ENCODE peak calls at places on chromosomes 12 and 14, in six cellular contexts. One of them, this sample, is unnamed.

GRCh38 chr12:98238513-98238912 is 276.9 kb upstream of the TMPO start:
- DNase-seq in ovary: no peak
- DNase-seq in body of pancreas: no peak
- DNase-seq in A549: no peak
- DNase-seq in stomach: no peak
- DNase-seq in breast epithelium: no peak
- DNase-seq in this sample: no peak

GRCh38 chr14:103718572-103718971 is 3.0 kb downstream of the ZFYVE21 start:
- DNase-seq in ovary: no peak
- DNase-seq in body of pancreas: no peak
- DNase-seq in A549: no peak
- DNase-seq in stomach: no peak
- DNase-seq in breast epithelium: no peak
- DNase-seq in this sample: no peak

GRCh38 chr12:72995616-72996015 is 723.4 kb downstream of the TRHDE start:
- DNase-seq in ovary: no peak
- DNase-seq in body of pancreas: no peak
- DNase-seq in A549: no peak
- DNase-seq in stomach: no peak
- DNase-seq in breast epithelium: no peak
- DNase-seq in this sample: no peak

GRCh38 chr12:116551952-116552749 is 7.0 kb upstream of the MAP1LC3B2 start:
- DNase-seq in ovary: no peak
- DNase-seq in body of pancreas: no peak
- DNase-seq in A549: no peak
- DNase-seq in stomach: no peak
- DNase-seq in breast epithelium: no peak
- DNase-seq in this sample: no peak

GRCh38 chr12:67986632-67987031 is 2.6 kb upstream of the IFNG-AS1 start:
- DNase-seq in ovary: no peak
- DNase-seq in body of pancreas: no peak
- DNase-seq in A549: no peak
- DNase-seq in stomach: no peak
- DNase-seq in breast epithelium: no peak
- DNase-seq in this sample: no peak

GRCh38 chr12:117100251-117100650 is 1.0 kb upstream of the TESC start:
- DNase-seq in ovary: no peak
- DNase-seq in body of pancreas: no peak
- DNase-seq in A549: peak
- DNase-seq in stomach: no peak
- DNase-seq in breast epithelium: no peak
- DNase-seq in this sample: no peak

GRCh38 chr12:1056390-1056789 is 65.4 kb downstream of the ERC1 start:
- DNase-seq in ovary: no peak
- DNase-seq in body of pancreas: no peak
- DNase-seq in A549: no peak
- DNase-seq in stomach: no peak
- DNase-seq in breast epithelium: no peak
- DNase-seq in this sample: no peak

GRCh38 chr14:88590173-88590572 is 27.3 kb downstream of the ZC3H14 start:
- DNase-seq in ovary: no peak
- DNase-seq in body of pancreas: no peak
- DNase-seq in A549: peak
- DNase-seq in stomach: no peak
- DNase-seq in breast epithelium: no peak
- DNase-seq in this sample: no peak

GRCh38 chr14:100721568-100721967 is 5.1 kb upstream of the DLK1 start:
- DNase-seq in ovary: no peak
- DNase-seq in body of pancreas: no peak
- DNase-seq in A549: no peak
- DNase-seq in stomach: no peak
- DNase-seq in breast epithelium: no peak
- DNase-seq in this sample: no peak

GRCh38 chr12:29191267-29191889 is 42.3 kb downstream of the FAR2 start:
- DNase-seq in ovary: no peak
- DNase-seq in body of pancreas: no peak
- DNase-seq in A549: no peak
- DNase-seq in stomach: no peak
- DNase-seq in breast epithelium: no peak
- DNase-seq in this sample: no peak

GRCh38 chr12:59005195-59005961 is 85.1 kb upstream of the LRIG3 start:
- DNase-seq in ovary: no peak
- DNase-seq in body of pancreas: no peak
- DNase-seq in A549: no peak
- DNase-seq in stomach: no peak
- DNase-seq in breast epithelium: no peak
- DNase-seq in this sample: no peak

GRCh38 chr14:75906680-75907280 is 75.0 kb downstream of the TGFB3 start:
- DNase-seq in ovary: peak
- DNase-seq in body of pancreas: peak
- DNase-seq in A549: peak
- DNase-seq in stomach: peak
- DNase-seq in breast epithelium: no peak
- DNase-seq in this sample: no peak

GRCh38 chr12:52029686-52030085 is 21.6 kb upstream of the NR4A1 start:
- DNase-seq in ovary: no peak
- DNase-seq in body of pancreas: no peak
- DNase-seq in A549: peak
- DNase-seq in stomach: peak
- DNase-seq in breast epithelium: no peak
- DNase-seq in this sample: no peak

GRCh38 chr14:76328457-76329137 is 47.3 kb upstream of the ESRRB start:
- DNase-seq in ovary: no peak
- DNase-seq in body of pancreas: no peak
- DNase-seq in A549: no peak
- DNase-seq in stomach: no peak
- DNase-seq in breast epithelium: no peak
- DNase-seq in this sample: no peak

GRCh38 chr12:47270782-47271664 is 191.3 kb upstream of the AMIGO2 start:
- DNase-seq in ovary: no peak
- DNase-seq in body of pancreas: no peak
- DNase-seq in A549: peak
- DNase-seq in stomach: no peak
- DNase-seq in breast epithelium: no peak
- DNase-seq in this sample: no peak

GRCh38 chr12:26273811-26274210 is 78.4 kb downstream of the SSPN start:
- DNase-seq in ovary: peak
- DNase-seq in body of pancreas: no peak
- DNase-seq in A549: no peak
- DNase-seq in stomach: no peak
- DNase-seq in breast epithelium: no peak
- DNase-seq in this sample: no peak

GRCh38 chr14:47660158-47660557 is 15.2 kb downstream of the MDGA2 start:
- DNase-seq in ovary: no peak
- DNase-seq in body of pancreas: no peak
- DNase-seq in A549: no peak
- DNase-seq in stomach: no peak
- DNase-seq in breast epithelium: no peak
- DNase-seq in this sample: no peak

GRCh38 chr12:2624543-2625266 is 170.1 kb upstream of the FKBP4 start:
- DNase-seq in ovary: no peak
- DNase-seq in body of pancreas: no peak
- DNase-seq in A549: no peak
- DNase-seq in stomach: no peak
- DNase-seq in breast epithelium: peak
- DNase-seq in this sample: no peak

GRCh38 chr12:1838994-1839365 is 18.6 kb downstream of the LRTM2 start:
- DNase-seq in ovary: no peak
- DNase-seq in body of pancreas: no peak
- DNase-seq in A549: no peak
- DNase-seq in stomach: no peak
- DNase-seq in breast epithelium: no peak
- DNase-seq in this sample: peak

GRCh38 chr12:127293507-127294310 is 973.3 kb upstream of the TMEM132C start:
- DNase-seq in ovary: no peak
- DNase-seq in body of pancreas: peak
- DNase-seq in A549: peak
- DNase-seq in stomach: peak
- DNase-seq in breast epithelium: no peak
- DNase-seq in this sample: no peak

GRCh38 chr14:99575043-99576023 is 28.7 kb downstream of the CCDC85C start:
- DNase-seq in ovary: no peak
- DNase-seq in body of pancreas: peak
- DNase-seq in A549: peak
- DNase-seq in stomach: peak
- DNase-seq in breast epithelium: peak
- DNase-seq in this sample: no peak

GRCh38 chr12:2749580-2749979 is 45.2 kb upstream of the FKBP4 start:
- DNase-seq in ovary: no peak
- DNase-seq in body of pancreas: no peak
- DNase-seq in A549: no peak
- DNase-seq in stomach: no peak
- DNase-seq in breast epithelium: no peak
- DNase-seq in this sample: no peak

GRCh38 chr12:85016423-85016822 is 19.7 kb downstream of the TSPAN19 start:
- DNase-seq in ovary: no peak
- DNase-seq in body of pancreas: no peak
- DNase-seq in A549: peak
- DNase-seq in stomach: no peak
- DNase-seq in breast epithelium: no peak
- DNase-seq in this sample: no peak

DNA sequence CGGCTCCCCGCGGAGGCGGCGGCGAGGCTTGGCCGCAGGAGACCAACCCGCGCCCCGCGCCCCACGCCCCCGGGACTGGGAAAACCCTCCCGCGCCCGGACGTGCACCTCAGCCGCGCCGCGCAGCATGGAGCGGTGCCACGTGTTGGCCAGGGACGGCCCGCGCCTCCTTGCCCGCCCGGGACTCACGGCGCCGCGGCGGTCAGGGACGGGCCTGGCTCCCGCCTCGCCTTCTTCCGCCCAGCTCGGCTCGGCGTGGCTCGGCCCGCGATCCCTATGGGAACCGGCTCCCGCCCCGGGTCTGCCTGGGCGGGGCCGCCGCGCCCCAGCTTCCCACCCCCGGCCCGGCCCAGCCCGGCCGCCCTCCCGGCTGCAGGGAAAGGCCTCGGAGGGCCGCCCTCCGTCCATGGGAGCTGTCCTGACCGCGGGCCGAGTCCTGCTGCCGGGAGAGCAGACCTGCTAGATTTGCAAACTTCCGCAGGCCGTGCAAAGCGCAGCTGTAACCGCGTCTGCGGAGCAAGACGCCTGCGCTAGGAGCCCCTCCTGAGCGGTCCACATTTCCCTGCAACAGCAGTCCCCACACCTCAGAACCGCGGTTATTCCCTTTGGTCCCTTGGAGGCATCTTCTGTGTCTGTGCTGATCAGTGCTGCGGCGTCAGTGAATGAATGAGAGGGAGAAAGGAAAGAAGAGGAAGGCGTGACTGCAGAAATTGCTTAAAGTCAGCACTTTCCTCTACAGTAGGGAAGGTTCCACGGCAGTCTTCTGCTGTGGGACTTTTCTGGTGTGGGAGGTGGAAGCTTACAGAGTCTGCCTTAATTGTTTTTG is at the start of gene CDKL1:
- DNase-seq in ovary: peak
- DNase-seq in body of pancreas: peak
- DNase-seq in A549: peak
- DNase-seq in stomach: peak
- DNase-seq in breast epithelium: peak
- DNase-seq in this sample: peak
- TF ChIP-seq POLR2A in ovary: peak
- TF ChIP-seq POLR2A in body of pancreas: peak
- TF ChIP-seq POLR2A in A549: peak
- TF ChIP-seq POLR2A in stomach: no peak
- TF ChIP-seq POLR2A in breast epithelium: no peak
- TF ChIP-seq POLR2A in this sample: no peak

GRCh38 chr12:9960613-9961012 is 10.6 kb upstream of the CLEC12A start:
- DNase-seq in ovary: no peak
- DNase-seq in body of pancreas: no peak
- DNase-seq in A549: no peak
- DNase-seq in stomach: no peak
- DNase-seq in breast epithelium: no peak
- DNase-seq in this sample: no peak
- H3K27ac ChIP-seq in ovary: no peak
- H3K27ac ChIP-seq in body of pancreas: no peak
- H3K27ac ChIP-seq in A549: no peak
- H3K27ac ChIP-seq in stomach: no peak
- H3K27ac ChIP-seq in breast epithelium: no peak
- H3K27ac ChIP-seq in this sample: peak

GRCh38 chr12:96720363-96720705 is 186.7 kb upstream of the NEDD1 start:
- DNase-seq in ovary: no peak
- DNase-seq in body of pancreas: peak
- DNase-seq in A549: peak
- DNase-seq in stomach: no peak
- DNase-seq in breast epithelium: no peak
- DNase-seq in this sample: peak
- H3K4me3 ChIP-seq in ovary: peak
- H3K4me3 ChIP-seq in body of pancreas: no peak
- H3K4me3 ChIP-seq in A549: peak
- H3K4me3 ChIP-seq in stomach: peak
- H3K4me3 ChIP-seq in breast epithelium: peak
- H3K4me3 ChIP-seq in this sample: peak

GRCh38 chr14:73788871-73789590 is 62.6 kb upstream of the PTGR2 start:
- DNase-seq in ovary: no peak
- DNase-seq in body of pancreas: no peak
- DNase-seq in A549: no peak
- DNase-seq in stomach: no peak
- DNase-seq in breast epithelium: no peak
- DNase-seq in this sample: peak

GRCh38 chr14:73785834-73786631 is 65.6 kb upstream of the PTGR2 start:
- DNase-seq in ovary: peak
- DNase-seq in body of pancreas: peak
- DNase-seq in A549: peak
- DNase-seq in stomach: peak
- DNase-seq in breast epithelium: peak
- DNase-seq in this sample: peak

GRCh38 chr14:73786632-73786941 is 65.0 kb upstream of the PTGR2 start:
- DNase-seq in ovary: peak
- DNase-seq in body of pancreas: peak
- DNase-seq in A549: no peak
- DNase-seq in stomach: peak
- DNase-seq in breast epithelium: no peak
- DNase-seq in this sample: no peak

GRCh38 chr14:73786942-73787759 is 64.5 kb upstream of the PTGR2 start:
- DNase-seq in ovary: peak
- DNase-seq in body of pancreas: peak
- DNase-seq in A549: no peak
- DNase-seq in stomach: peak
- DNase-seq in breast epithelium: no peak
- DNase-seq in this sample: peak

DNA sequence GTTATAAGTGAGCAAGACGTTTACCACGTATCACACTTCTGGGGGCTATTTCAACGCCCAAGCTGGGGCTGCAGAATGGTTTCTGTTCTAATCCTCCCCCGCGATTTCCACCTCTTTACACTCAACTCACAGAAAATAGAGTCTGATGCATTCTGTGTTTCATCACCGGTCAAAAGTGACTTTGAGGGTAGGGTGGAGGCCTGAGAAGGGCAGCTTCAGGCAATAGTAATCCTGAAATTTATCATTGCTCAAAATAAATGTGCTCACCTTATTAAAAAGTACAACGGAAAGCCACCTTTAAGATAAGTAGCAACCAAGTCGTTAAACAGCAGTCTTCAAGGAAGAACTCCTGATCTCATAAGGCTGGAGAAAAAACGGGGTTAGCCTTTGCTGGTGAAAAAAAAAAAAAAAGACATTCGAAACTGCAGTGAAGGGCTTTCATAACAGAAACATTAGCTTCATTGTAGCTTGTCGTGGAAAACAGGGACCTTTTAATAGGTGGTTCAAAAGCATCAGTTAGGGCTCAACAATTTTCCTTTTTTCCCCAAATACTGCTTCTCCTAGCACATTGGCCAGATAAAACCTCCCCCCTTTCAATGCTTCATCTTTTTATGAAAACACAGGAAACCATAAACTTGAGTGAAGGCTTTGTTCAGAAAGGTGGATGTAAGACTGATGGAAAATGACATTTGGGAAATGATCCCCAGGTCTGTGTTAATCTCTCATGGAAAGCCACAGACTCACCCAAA is 63.7 kb upstream of the PTGR2 start:
- DNase-seq in ovary: peak
- DNase-seq in body of pancreas: no peak
- DNase-seq in A549: no peak
- DNase-seq in stomach: no peak
- DNase-seq in breast epithelium: no peak
- DNase-seq in this sample: peak
- TF ChIP-seq POLR2A in ovary: no peak
- TF ChIP-seq POLR2A in body of pancreas: no peak
- TF ChIP-seq POLR2A in A549: no peak
- TF ChIP-seq POLR2A in stomach: no peak
- TF ChIP-seq POLR2A in breast epithelium: no peak
- TF ChIP-seq POLR2A in this sample: no peak

This sample was measured in spleen.